ENCODE peak calls at places on chromosomes 4 and X, in five cellular contexts. One of them, this sample, is unnamed.

GRCh38 chrX:36266155-36266554 is 346.6 kb downstream of the CFAP47 start:
- DNase-seq in keratinocyte: no peak
- DNase-seq in SK-N-SH: no peak
- DNase-seq in foreskin fibroblast: no peak
- DNase-seq in mucosa of descending colon: no peak
- DNase-seq in this sample: no peak

GRCh38 chrX:53223955-53224859 is 800 bp downstream of the KDM5C start:
- DNase-seq in keratinocyte: peak; percentile 19
- DNase-seq in SK-N-SH: peak; percentile 58
- DNase-seq in foreskin fibroblast: peak; percentile 60
- DNase-seq in mucosa of descending colon: no peak
- DNase-seq in this sample: no peak

GRCh38 chr4:38782452-38783108 is at the start of gene TLR10:
- DNase-seq in keratinocyte: no peak
- DNase-seq in SK-N-SH: peak; percentile 53
- DNase-seq in foreskin fibroblast: peak; percentile 70
- DNase-seq in mucosa of descending colon: no peak
- DNase-seq in this sample: peak; percentile 36

GRCh38 chrX:42089014-42089413 is 165.7 kb upstream of the CASK start:
- DNase-seq in keratinocyte: no peak
- DNase-seq in SK-N-SH: no peak
- DNase-seq in foreskin fibroblast: no peak
- DNase-seq in mucosa of descending colon: no peak
- DNase-seq in this sample: no peak

GRCh38 chr4:168724960-168725359 is 228.1 kb downstream of the PALLD start:
- DNase-seq in keratinocyte: no peak
- DNase-seq in SK-N-SH: no peak
- DNase-seq in foreskin fibroblast: peak; percentile 36
- DNase-seq in mucosa of descending colon: no peak
- DNase-seq in this sample: no peak

GRCh38 chr4:2832309-2832980 is 11.2 kb upstream of the ADD1 start:
- DNase-seq in keratinocyte: no peak
- DNase-seq in SK-N-SH: peak; percentile 17
- DNase-seq in foreskin fibroblast: no peak
- DNase-seq in mucosa of descending colon: peak; percentile 26
- DNase-seq in this sample: no peak

GRCh38 chr4:44149242-44149641 is 299.4 kb downstream of the KCTD8 start:
- DNase-seq in keratinocyte: no peak
- DNase-seq in SK-N-SH: no peak
- DNase-seq in foreskin fibroblast: no peak
- DNase-seq in mucosa of descending colon: no peak
- DNase-seq in this sample: no peak

GRCh38 chr4:3365326-3365725 is 72.5 kb downstream of the RGS12 start:
- DNase-seq in keratinocyte: no peak
- DNase-seq in SK-N-SH: no peak
- DNase-seq in foreskin fibroblast: no peak
- DNase-seq in mucosa of descending colon: no peak
- DNase-seq in this sample: no peak

GRCh38 chrX:13090261-13091110 is 46.1 kb upstream of the FAM9C start:
- DNase-seq in keratinocyte: no peak
- DNase-seq in SK-N-SH: no peak
- DNase-seq in foreskin fibroblast: peak; percentile 45
- DNase-seq in mucosa of descending colon: no peak
- DNase-seq in this sample: no peak

GRCh38 chr4:1510931-1511330 is 104.7 kb upstream of the NKX1-1 start:
- DNase-seq in keratinocyte: no peak
- DNase-seq in SK-N-SH: no peak
- DNase-seq in foreskin fibroblast: no peak
- DNase-seq in mucosa of descending colon: no peak
- DNase-seq in this sample: no peak

GRCh38 chrX:11566814-11567213 is 98.9 kb downstream of the ARHGAP6 start:
- DNase-seq in keratinocyte: no peak
- DNase-seq in SK-N-SH: no peak
- DNase-seq in foreskin fibroblast: peak; percentile 12
- DNase-seq in mucosa of descending colon: no peak
- DNase-seq in this sample: no peak

GRCh38 chrX:13891367-13892146 is 74.7 kb upstream of the GPM6B start:
- DNase-seq in keratinocyte: no peak
- DNase-seq in SK-N-SH: no peak
- DNase-seq in foreskin fibroblast: no peak
- DNase-seq in mucosa of descending colon: no peak
- DNase-seq in this sample: no peak

GRCh38 chrX:72306851-72307645 is 1.3 kb upstream of the CITED1 start:
- DNase-seq in keratinocyte: no peak
- DNase-seq in SK-N-SH: peak; percentile 87
- DNase-seq in foreskin fibroblast: peak; percentile 81
- DNase-seq in mucosa of descending colon: peak; percentile 72
- DNase-seq in this sample: peak; percentile 48

GRCh38 chr4:7625073-7625472 is 190.3 kb upstream of the PSAPL1 start:
- DNase-seq in keratinocyte: no peak
- DNase-seq in SK-N-SH: no peak
- DNase-seq in foreskin fibroblast: peak; percentile 53
- DNase-seq in mucosa of descending colon: no peak
- DNase-seq in this sample: no peak

GRCh38 chrX:1190596-1191145 is 21.8 kb downstream of the CRLF2 start:
- DNase-seq in keratinocyte: no peak
- DNase-seq in SK-N-SH: no peak
- DNase-seq in foreskin fibroblast: no peak
- DNase-seq in mucosa of descending colon: no peak
- DNase-seq in this sample: no peak

GRCh38 chr4:39406763-39407583 is at the start of gene KLB:
- DNase-seq in keratinocyte: no peak
- DNase-seq in SK-N-SH: no peak
- DNase-seq in foreskin fibroblast: peak; percentile 30
- DNase-seq in mucosa of descending colon: peak; percentile 43
- DNase-seq in this sample: no peak

GRCh38 chr4:17805580-17805979 is 5.0 kb downstream of the DCAF16 start:
- DNase-seq in keratinocyte: no peak
- DNase-seq in SK-N-SH: no peak
- DNase-seq in foreskin fibroblast: no peak
- DNase-seq in mucosa of descending colon: no peak
- DNase-seq in this sample: no peak

GRCh38 chr4:166014411-166014810 is 141.4 kb downstream of the TLL1 start:
- DNase-seq in keratinocyte: no peak
- DNase-seq in SK-N-SH: no peak
- DNase-seq in foreskin fibroblast: no peak
- DNase-seq in mucosa of descending colon: no peak
- DNase-seq in this sample: no peak

GRCh38 chr4:83516042-83516772 is 19.7 kb upstream of the GPAT3 start:
- DNase-seq in keratinocyte: peak; percentile 30
- DNase-seq in SK-N-SH: no peak
- DNase-seq in foreskin fibroblast: peak; percentile 69
- DNase-seq in mucosa of descending colon: no peak
- DNase-seq in this sample: no peak

GRCh38 chr4:169229571-169230028 is 41.2 kb downstream of the SH3RF1 start:
- DNase-seq in keratinocyte: no peak
- DNase-seq in SK-N-SH: no peak
- DNase-seq in foreskin fibroblast: peak; percentile 94
- DNase-seq in mucosa of descending colon: no peak
- DNase-seq in this sample: no peak

GRCh38 chrX:38820751-38821150 is 19.5 kb downstream of the MID1IP1 start:
- DNase-seq in keratinocyte: no peak
- DNase-seq in SK-N-SH: no peak
- DNase-seq in foreskin fibroblast: peak; percentile 43
- DNase-seq in mucosa of descending colon: no peak
- DNase-seq in this sample: no peak

GRCh38 chr4:54499308-54500074 is 158.3 kb upstream of the KIT start:
- DNase-seq in keratinocyte: peak; percentile 78
- DNase-seq in SK-N-SH: no peak
- DNase-seq in foreskin fibroblast: peak; percentile 51
- DNase-seq in mucosa of descending colon: no peak
- DNase-seq in this sample: no peak

GRCh38 chrX:150503898-150504219 is 64.6 kb upstream of the MTM1 start:
- DNase-seq in keratinocyte: no peak
- DNase-seq in SK-N-SH: no peak
- DNase-seq in foreskin fibroblast: no peak
- DNase-seq in mucosa of descending colon: peak; percentile 53
- DNase-seq in this sample: no peak

GRCh38 chr4:88097301-88097700 is 61.1 kb downstream of the ABCG2 start:
- DNase-seq in keratinocyte: no peak
- DNase-seq in SK-N-SH: no peak
- DNase-seq in foreskin fibroblast: peak; percentile 84
- DNase-seq in mucosa of descending colon: no peak
- DNase-seq in this sample: no peak

GRCh38 chr4:153348006-153348405 is 3.5 kb downstream of the MND1 start:
- DNase-seq in keratinocyte: no peak
- DNase-seq in SK-N-SH: peak; percentile 8
- DNase-seq in foreskin fibroblast: no peak
- DNase-seq in mucosa of descending colon: no peak
- DNase-seq in this sample: no peak

GRCh38 chr4:65665951-65666523 is 4.3 kb downstream of the EPHA5 start:
- DNase-seq in keratinocyte: no peak
- DNase-seq in SK-N-SH: no peak
- DNase-seq in foreskin fibroblast: no peak
- DNase-seq in mucosa of descending colon: no peak
- DNase-seq in this sample: no peak

GRCh38 chrX:136158685-136159084 is 11.4 kb downstream of the FHL1 start:
- DNase-seq in keratinocyte: no peak
- DNase-seq in SK-N-SH: no peak
- DNase-seq in foreskin fibroblast: no peak
- DNase-seq in mucosa of descending colon: no peak
- DNase-seq in this sample: no peak

GRCh38 chr4:110663738-110664444 is 41.0 kb upstream of the PITX2 start:
- DNase-seq in keratinocyte: no peak
- DNase-seq in SK-N-SH: no peak
- DNase-seq in foreskin fibroblast: peak; percentile 54
- DNase-seq in mucosa of descending colon: no peak
- DNase-seq in this sample: no peak

GRCh38 chr4:22515888-22516541 is at the start of gene ADGRA3:
- DNase-seq in keratinocyte: no peak
- DNase-seq in SK-N-SH: peak; percentile 94
- DNase-seq in foreskin fibroblast: peak; percentile 90
- DNase-seq in mucosa of descending colon: peak; percentile 88
- DNase-seq in this sample: peak; percentile 69

GRCh38 chrX:56382278-56382677 is 150.1 kb downstream of the KLF8 start:
- DNase-seq in keratinocyte: no peak
- DNase-seq in SK-N-SH: no peak
- DNase-seq in foreskin fibroblast: no peak
- DNase-seq in mucosa of descending colon: no peak
- DNase-seq in this sample: no peak

GRCh38 chr4:7854697-7855370 is 84.8 kb downstream of the AFAP1 start:
- DNase-seq in keratinocyte: no peak
- DNase-seq in SK-N-SH: no peak
- DNase-seq in foreskin fibroblast: no peak
- DNase-seq in mucosa of descending colon: no peak
- DNase-seq in this sample: no peak

GRCh38 chrX:119853449-119853848 is 686 bp upstream of the UPF3B start:
- DNase-seq in keratinocyte: no peak
- DNase-seq in SK-N-SH: no peak
- DNase-seq in foreskin fibroblast: peak; percentile 17
- DNase-seq in mucosa of descending colon: peak; percentile 39
- DNase-seq in this sample: no peak

GRCh38 chrX:42696551-42697129 is 81.3 kb downstream of the PPP1R2C start:
- DNase-seq in keratinocyte: no peak
- DNase-seq in SK-N-SH: no peak
- DNase-seq in foreskin fibroblast: no peak
- DNase-seq in mucosa of descending colon: no peak
- DNase-seq in this sample: no peak

GRCh38 chr4:116321471-116321870 is 763.9 kb downstream of the TRAM1L1 start:
- DNase-seq in keratinocyte: no peak
- DNase-seq in SK-N-SH: no peak
- DNase-seq in foreskin fibroblast: no peak
- DNase-seq in mucosa of descending colon: no peak
- DNase-seq in this sample: no peak

GRCh38 chr4:69831270-69831627 is 28.7 kb downstream of the SULT1E1 start:
- DNase-seq in keratinocyte: no peak
- DNase-seq in SK-N-SH: no peak
- DNase-seq in foreskin fibroblast: no peak
- DNase-seq in mucosa of descending colon: no peak
- DNase-seq in this sample: no peak

GRCh38 chr4:69830529-69831269 is 29.2 kb downstream of the SULT1E1 start:
- DNase-seq in keratinocyte: no peak
- DNase-seq in SK-N-SH: no peak
- DNase-seq in foreskin fibroblast: peak; percentile 82
- DNase-seq in mucosa of descending colon: peak; percentile 66
- DNase-seq in this sample: no peak

GRCh38 chr4:69833251-69833650 is 26.7 kb downstream of the SULT1E1 start:
- DNase-seq in keratinocyte: no peak
- DNase-seq in SK-N-SH: no peak
- DNase-seq in foreskin fibroblast: no peak
- DNase-seq in mucosa of descending colon: no peak
- DNase-seq in this sample: no peak

GRCh38 chr4:69832326-69833030 is 27.5 kb downstream of the SULT1E1 start:
- DNase-seq in keratinocyte: no peak
- DNase-seq in SK-N-SH: no peak
- DNase-seq in foreskin fibroblast: no peak
- DNase-seq in mucosa of descending colon: peak; percentile 67
- DNase-seq in this sample: no peak

GRCh38 chr4:69831646-69832325 is 28.2 kb downstream of the SULT1E1 start:
- DNase-seq in keratinocyte: no peak
- DNase-seq in SK-N-SH: no peak
- DNase-seq in foreskin fibroblast: no peak
- DNase-seq in mucosa of descending colon: peak; percentile 63
- DNase-seq in this sample: no peak
- TF ChIP-seq CTCF in keratinocyte: no peak
- TF ChIP-seq CTCF in SK-N-SH: no peak
- TF ChIP-seq CTCF in foreskin fibroblast: no peak
- TF ChIP-seq CTCF in mucosa of descending colon: no peak
- TF ChIP-seq CTCF in this sample: no peak

GRCh38 chr4:95379633-95380032 is 169.1 kb downstream of the UNC5C start:
- DNase-seq in keratinocyte: no peak
- DNase-seq in SK-N-SH: no peak
- DNase-seq in foreskin fibroblast: no peak
- DNase-seq in mucosa of descending colon: no peak
- DNase-seq in this sample: no peak
- TF ChIP-seq CTCF in keratinocyte: no peak
- TF ChIP-seq CTCF in SK-N-SH: no peak
- TF ChIP-seq CTCF in foreskin fibroblast: no peak
- TF ChIP-seq CTCF in mucosa of descending colon: no peak
- TF ChIP-seq CTCF in this sample: no peak

GRCh38 chrX:48761674-48762471 is at the start of gene GLOD5:
- DNase-seq in keratinocyte: peak; percentile 7
- DNase-seq in SK-N-SH: peak; percentile 27
- DNase-seq in foreskin fibroblast: peak; percentile 19
- DNase-seq in mucosa of descending colon: peak; percentile 82
- DNase-seq in this sample: no peak
- TF ChIP-seq CTCF in keratinocyte: peak; percentile 57
- TF ChIP-seq CTCF in SK-N-SH: peak; percentile 30
- TF ChIP-seq CTCF in foreskin fibroblast: no peak
- TF ChIP-seq CTCF in mucosa of descending colon: no peak
- TF ChIP-seq CTCF in this sample: no peak

DNA sequence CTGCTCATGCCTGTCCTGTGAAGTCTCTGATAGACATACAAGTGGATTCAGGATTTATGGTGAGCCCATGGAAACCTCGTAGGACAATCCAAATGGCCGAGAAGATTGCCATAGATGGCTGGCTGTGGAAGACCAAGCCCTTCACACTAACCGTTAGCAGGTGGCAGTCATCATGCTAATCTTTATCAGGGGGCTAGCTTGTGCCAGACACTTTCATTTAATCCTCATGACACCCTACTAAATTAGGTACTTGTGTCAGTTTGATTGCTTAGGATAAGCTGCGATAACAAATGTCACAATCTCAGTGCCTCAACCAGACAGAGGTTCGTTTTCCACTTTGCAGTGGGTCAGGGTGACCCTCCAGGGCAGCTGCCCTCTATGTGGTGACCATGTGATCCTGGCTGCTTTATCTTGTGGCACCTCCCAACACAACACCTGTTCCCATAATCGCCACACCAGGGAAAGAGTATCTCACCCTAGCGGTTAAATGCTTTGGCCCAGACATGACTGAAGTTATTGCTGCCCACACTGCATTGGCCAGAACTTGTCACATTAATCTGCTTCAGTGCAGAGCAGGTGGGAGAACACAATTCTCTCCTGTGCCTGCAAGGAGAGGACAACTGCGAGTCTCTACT is 60.8 kb downstream of the REPS2 start:
- DNase-seq in keratinocyte: no peak
- DNase-seq in SK-N-SH: peak; percentile 36
- DNase-seq in foreskin fibroblast: peak; percentile 43
- DNase-seq in mucosa of descending colon: no peak
- DNase-seq in this sample: no peak
- TF ChIP-seq CTCF in keratinocyte: peak; percentile 70
- TF ChIP-seq CTCF in SK-N-SH: peak; percentile 53
- TF ChIP-seq CTCF in foreskin fibroblast: peak; percentile 35
- TF ChIP-seq CTCF in mucosa of descending colon: no peak
- TF ChIP-seq CTCF in this sample: peak; percentile 43